ENCODE peak calls at places on chromosomes 7 and 10, in five cellular contexts. T is ELR, L is RWPE1, V is heart left ventricle, R is NCI-H1436. H is an unnamed sample.

GRCh38 chr7:32890553-32891045 is 961 bp downstream of the KBTBD2 start:
- DNase-seq in T (peak; percentile 80), L (peak; percentile 48), V (no peak), R (peak; percentile 23), H (no peak)

GRCh38 chr10:113301342-113301984 is 251.4 kb upstream of the HABP2 start:
- DNase-seq in T (peak; percentile 7), L (no peak), V (no peak), R (no peak), H (no peak)

GRCh38 chr7:107934991-107935770 is 44.2 kb downstream of the DLD start:
- DNase-seq in T (peak; percentile 43), L (no peak), V (no peak), R (no peak), H (no peak)

GRCh38 chr7:95317546-95317945 is 6.8 kb downstream of the PON1 start:
- DNase-seq in T (no peak), L (no peak), V (no peak), R (no peak), H (no peak)

GRCh38 chr7:158344706-158345300 is 242.8 kb downstream of the PTPRN2 start:
- DNase-seq in T (no peak), L (no peak), V (no peak), R (no peak), H (no peak)

GRCh38 chr7:98913612-98914011 is 35.3 kb downstream of the TRRAP start:
- DNase-seq in T (peak; percentile 32), L (no peak), V (no peak), R (no peak), H (no peak)

GRCh38 chr10:69958232-69958902 is 94.3 kb upstream of the MACROH2A2 start:
- DNase-seq in T (peak; percentile 69), L (peak; percentile 67), V (no peak), R (no peak), H (no peak)

GRCh38 chr10:81018898-81019890 is 481.5 kb downstream of the SH2D4B start:
- DNase-seq in T (peak; percentile 43), L (peak; percentile 38), V (no peak), R (peak; percentile 43), H (no peak)

GRCh38 chr10:5551531-5552375 is 27.0 kb downstream of the CALML3 start:
- DNase-seq in T (peak; percentile 91), L (peak; percentile 78), V (peak; percentile 26), R (no peak), H (no peak)

GRCh38 chr7:355568-355967 is 65.6 kb downstream of the FOXL3 start:
- DNase-seq in T (no peak), L (no peak), V (no peak), R (no peak), H (no peak)

GRCh38 chr7:45617166-45617565 is 43.0 kb downstream of the ADCY1 start:
- DNase-seq in T (peak; percentile 4), L (no peak), V (no peak), R (no peak), H (no peak)

GRCh38 chr7:134777908-134778580 is 1.4 kb upstream of the CALD1 start:
- DNase-seq in T (peak; percentile 16), L (no peak), V (no peak), R (no peak), H (no peak)

GRCh38 chr10:33224251-33224965 is 110.1 kb downstream of the NRP1 start:
- DNase-seq in T (no peak), L (no peak), V (no peak), R (no peak), H (no peak)

GRCh38 chr10:99555371-99556224 is 22.9 kb downstream of the NKX2-3 start:
- DNase-seq in T (peak; percentile 54), L (no peak), V (no peak), R (no peak), H (no peak)

GRCh38 chr7:88759216-88759955 is at the start of gene ZNF804B:
- DNase-seq in T (no peak), L (no peak), V (peak; percentile 60), R (no peak), H (no peak)

GRCh38 chr7:105218939-105219770 is 169.6 kb downstream of the SRPK2 start:
- DNase-seq in T (no peak), L (peak; percentile 30), V (no peak), R (no peak), H (no peak)

GRCh38 chr7:68754414-68754813 is 843.9 kb upstream of the AUTS2 start:
- DNase-seq in T (no peak), L (no peak), V (no peak), R (no peak), H (no peak)

GRCh38 chr10:126749030-126749655 is 78.7 kb upstream of the C10orf90 start:
- DNase-seq in T (peak; percentile 81), L (peak; percentile 66), V (peak; percentile 72), R (peak; percentile 60), H (peak; percentile 77)

GRCh38 chr10:90777614-90778013 is 80.2 kb downstream of the HTR7 start:
- DNase-seq in T (no peak), L (no peak), V (no peak), R (no peak), H (no peak)

GRCh38 chr7:158759245-158759614 is 54.6 kb upstream of the NCAPG2 start:
- DNase-seq in T (no peak), L (no peak), V (no peak), R (no peak), H (no peak)

GRCh38 chr10:132913559-132914115 is 28.7 kb downstream of the CFAP46 start:
- DNase-seq in T (no peak), L (no peak), V (peak; percentile 40), R (no peak), H (no peak)

GRCh38 chr7:48537561-48537960 is 366.3 kb downstream of the ABCA13 start:
- DNase-seq in T (peak; percentile 1), L (peak; percentile 18), V (no peak), R (no peak), H (no peak)

GRCh38 chr10:21525367-21526183 is at the start of gene SKIDA1:
- DNase-seq in T (peak; percentile 87), L (peak; percentile 80), V (peak; percentile 93), R (peak; percentile 87), H (peak; percentile 88)

GRCh38 chr7:130418306-130418705 is 22.5 kb downstream of the CEP41 start:
- DNase-seq in T (peak; percentile 25), L (peak; percentile 62), V (no peak), R (no peak), H (no peak)

GRCh38 chr7:4958477-4959301 is at the start of gene MMD2:
- DNase-seq in T (no peak), L (no peak), V (no peak), R (no peak), H (no peak)

GRCh38 chr7:69775231-69775771 is 177.0 kb downstream of the AUTS2 start:
- DNase-seq in T (no peak), L (no peak), V (no peak), R (no peak), H (peak; percentile 85)

GRCh38 chr10:70578371-70578947 is 24.1 kb downstream of the PRF1 start:
- DNase-seq in T (peak; percentile 85), L (peak; percentile 67), V (no peak), R (no peak), H (no peak)

GRCh38 chr7:143299840-143300239 is 11.7 kb downstream of the CASP2 start:
- DNase-seq in T (peak; percentile 38), L (no peak), V (no peak), R (no peak), H (no peak)

GRCh38 chr10:46231087-46231486 is 55.7 kb upstream of the ANTXRL start:
- DNase-seq in T (no peak), L (no peak), V (peak; percentile 19), R (no peak), H (no peak)

GRCh38 chr10:60572511-60573194 is 183.0 kb upstream of the ANK3 start:
- DNase-seq in T (peak; percentile 34), L (peak; percentile 18), V (no peak), R (peak; percentile 21), H (no peak)

GRCh38 chr7:2116086-2116810 is 116.5 kb downstream of the MAD1L1 start:
- DNase-seq in T (peak; percentile 82), L (peak; percentile 90), V (no peak), R (no peak), H (peak; percentile 65)

GRCh38 chr7:27316311-27316710 is 73.7 kb downstream of the EVX1 start:
- DNase-seq in T (no peak), L (no peak), V (no peak), R (no peak), H (no peak)